ENCODE peak calls at places on chromosome 2, in six cellular contexts. One of them, this sample, is unnamed.

GRCh38 chr2:222315443-222316121 is 16.8 kb upstream of the PAX3 start:
- DNase-seq in endothelial cell of umbilical vein: no peak
- DNase-seq in neural progenitor cell: no peak
- DNase-seq in body of pancreas: no peak
- DNase-seq in fibroblast of pulmonary artery: no peak
- DNase-seq in Peyer's patch: no peak
- DNase-seq in this sample: no peak

GRCh38 chr2:11901351-11902069 is 155.1 kb downstream of the LPIN1 start:
- DNase-seq in neural progenitor cell: no peak
- DNase-seq in body of pancreas: no peak
- DNase-seq in Peyer's patch: no peak
- DNase-seq in fibroblast of pulmonary artery: no peak
- DNase-seq in endothelial cell of umbilical vein: no peak
- DNase-seq in this sample: no peak

GRCh38 chr2:53473762-53474161 is 293.8 kb upstream of the CHAC2 start:
- DNase-seq in fibroblast of pulmonary artery: no peak
- DNase-seq in neural progenitor cell: no peak
- DNase-seq in body of pancreas: peak; percentile 35
- DNase-seq in Peyer's patch: no peak
- DNase-seq in endothelial cell of umbilical vein: no peak
- DNase-seq in this sample: no peak

GRCh38 chr2:197205590-197206215 is 104.9 kb downstream of the ANKRD44 start:
- DNase-seq in endothelial cell of umbilical vein: no peak
- DNase-seq in fibroblast of pulmonary artery: no peak
- DNase-seq in Peyer's patch: peak; percentile 77
- DNase-seq in neural progenitor cell: no peak
- DNase-seq in body of pancreas: no peak
- DNase-seq in this sample: peak; percentile 57

GRCh38 chr2:223068036-223068435 is 16.0 kb downstream of the KCNE4 start:
- DNase-seq in Peyer's patch: no peak
- DNase-seq in fibroblast of pulmonary artery: no peak
- DNase-seq in body of pancreas: no peak
- DNase-seq in endothelial cell of umbilical vein: no peak
- DNase-seq in neural progenitor cell: no peak
- DNase-seq in this sample: no peak

GRCh38 chr2:199932312-199932855 is 21.3 kb downstream of the C2orf69 start:
- DNase-seq in Peyer's patch: no peak
- DNase-seq in body of pancreas: no peak
- DNase-seq in endothelial cell of umbilical vein: no peak
- DNase-seq in neural progenitor cell: no peak
- DNase-seq in fibroblast of pulmonary artery: no peak
- DNase-seq in this sample: no peak

GRCh38 chr2:70703900-70704549 is 64.0 kb downstream of the ADD2 start:
- DNase-seq in Peyer's patch: peak; percentile 26
- DNase-seq in neural progenitor cell: peak; percentile 19
- DNase-seq in fibroblast of pulmonary artery: peak; percentile 78
- DNase-seq in endothelial cell of umbilical vein: no peak
- DNase-seq in body of pancreas: peak; percentile 11
- DNase-seq in this sample: no peak

GRCh38 chr2:216115224-216115582 is 6.1 kb downstream of the XRCC5 start:
- DNase-seq in Peyer's patch: no peak
- DNase-seq in fibroblast of pulmonary artery: peak; percentile 28
- DNase-seq in neural progenitor cell: peak; percentile 34
- DNase-seq in body of pancreas: no peak
- DNase-seq in endothelial cell of umbilical vein: no peak
- DNase-seq in this sample: no peak

GRCh38 chr2:13581471-13581870 is 864.7 kb downstream of the TRIB2 start:
- DNase-seq in body of pancreas: peak; percentile 8
- DNase-seq in neural progenitor cell: peak; percentile 4
- DNase-seq in Peyer's patch: no peak
- DNase-seq in endothelial cell of umbilical vein: no peak
- DNase-seq in fibroblast of pulmonary artery: no peak
- DNase-seq in this sample: no peak

GRCh38 chr2:144523606-144524131 is 3.8 kb upstream of the ZEB2 start:
- DNase-seq in endothelial cell of umbilical vein: peak; percentile 36
- DNase-seq in body of pancreas: no peak
- DNase-seq in neural progenitor cell: peak; percentile 51
- DNase-seq in fibroblast of pulmonary artery: no peak
- DNase-seq in Peyer's patch: no peak
- DNase-seq in this sample: no peak

GRCh38 chr2:43566461-43566729 is 29.4 kb downstream of the THADA start:
- DNase-seq in Peyer's patch: no peak
- DNase-seq in fibroblast of pulmonary artery: no peak
- DNase-seq in endothelial cell of umbilical vein: no peak
- DNase-seq in neural progenitor cell: no peak
- DNase-seq in body of pancreas: no peak
- DNase-seq in this sample: no peak

GRCh38 chr2:147171961-147172360 is 672.9 kb upstream of the ACVR2A start:
- DNase-seq in fibroblast of pulmonary artery: no peak
- DNase-seq in body of pancreas: no peak
- DNase-seq in endothelial cell of umbilical vein: no peak
- DNase-seq in neural progenitor cell: no peak
- DNase-seq in Peyer's patch: no peak
- DNase-seq in this sample: no peak

GRCh38 chr2:184206045-184206444 is 392.3 kb upstream of the ZNF804A start:
- DNase-seq in neural progenitor cell: no peak
- DNase-seq in endothelial cell of umbilical vein: no peak
- DNase-seq in body of pancreas: no peak
- DNase-seq in Peyer's patch: no peak
- DNase-seq in fibroblast of pulmonary artery: no peak
- DNase-seq in this sample: no peak

GRCh38 chr2:72117029-72117428 is 30.6 kb downstream of the CYP26B1 start:
- DNase-seq in fibroblast of pulmonary artery: no peak
- DNase-seq in body of pancreas: no peak
- DNase-seq in Peyer's patch: no peak
- DNase-seq in neural progenitor cell: no peak
- DNase-seq in endothelial cell of umbilical vein: no peak
- DNase-seq in this sample: no peak

GRCh38 chr2:72114693-72115051 is 33.0 kb downstream of the CYP26B1 start:
- DNase-seq in body of pancreas: no peak
- DNase-seq in fibroblast of pulmonary artery: no peak
- DNase-seq in endothelial cell of umbilical vein: no peak
- DNase-seq in neural progenitor cell: no peak
- DNase-seq in Peyer's patch: no peak
- DNase-seq in this sample: no peak

GRCh38 chr2:72117718-72118117 is 29.9 kb downstream of the CYP26B1 start:
- DNase-seq in body of pancreas: no peak
- DNase-seq in neural progenitor cell: no peak
- DNase-seq in endothelial cell of umbilical vein: no peak
- DNase-seq in fibroblast of pulmonary artery: no peak
- DNase-seq in Peyer's patch: no peak
- DNase-seq in this sample: no peak

GRCh38 chr2:72115361-72116080 is 32.1 kb downstream of the CYP26B1 start:
- DNase-seq in fibroblast of pulmonary artery: peak; percentile 69
- DNase-seq in body of pancreas: no peak
- DNase-seq in neural progenitor cell: no peak
- DNase-seq in endothelial cell of umbilical vein: peak; percentile 86
- DNase-seq in Peyer's patch: no peak
- DNase-seq in this sample: no peak

GRCh38 chr2:72116081-72116533 is 31.6 kb downstream of the CYP26B1 start:
- DNase-seq in body of pancreas: no peak
- DNase-seq in fibroblast of pulmonary artery: no peak
- DNase-seq in Peyer's patch: no peak
- DNase-seq in endothelial cell of umbilical vein: no peak
- DNase-seq in neural progenitor cell: no peak
- DNase-seq in this sample: no peak
- TF ChIP-seq CTCF in body of pancreas: no peak
- TF ChIP-seq CTCF in fibroblast of pulmonary artery: peak; percentile 34
- TF ChIP-seq CTCF in Peyer's patch: no peak
- TF ChIP-seq CTCF in endothelial cell of umbilical vein: peak; percentile 34
- TF ChIP-seq CTCF in neural progenitor cell: peak; percentile 34
- TF ChIP-seq CTCF in this sample: no peak

GRCh38 chr2:172865422-172865821 is 129.8 kb downstream of the RAPGEF4 start:
- DNase-seq in fibroblast of pulmonary artery: peak; percentile 13
- DNase-seq in neural progenitor cell: no peak
- DNase-seq in Peyer's patch: no peak
- DNase-seq in endothelial cell of umbilical vein: no peak
- DNase-seq in body of pancreas: peak; percentile 39
- DNase-seq in this sample: no peak
- TF ChIP-seq CTCF in fibroblast of pulmonary artery: peak; percentile 34
- TF ChIP-seq CTCF in neural progenitor cell: peak; percentile 44
- TF ChIP-seq CTCF in Peyer's patch: no peak
- TF ChIP-seq CTCF in endothelial cell of umbilical vein: no peak
- TF ChIP-seq CTCF in body of pancreas: peak; percentile 32
- TF ChIP-seq CTCF in this sample: no peak

DNA sequence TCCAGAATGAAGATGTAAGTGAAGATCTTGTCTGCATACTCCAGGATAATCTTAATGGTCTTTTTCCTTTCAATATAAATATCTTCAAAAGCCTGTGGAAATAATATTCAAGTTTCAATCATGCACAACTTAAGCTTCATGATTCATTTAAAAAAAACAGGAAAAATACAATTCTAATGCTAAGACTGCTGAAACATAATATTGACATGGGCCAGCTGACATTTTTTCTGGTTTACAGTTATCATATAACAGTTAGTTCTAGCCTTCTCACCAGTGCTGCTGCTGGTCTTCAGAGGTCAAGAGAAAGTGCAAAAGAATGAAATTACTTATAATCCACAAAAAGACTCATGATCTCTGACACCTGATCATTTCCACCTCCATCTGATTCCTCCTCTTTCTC is 110.4 kb upstream of the SCN1A start:
- DNase-seq in body of pancreas: no peak
- DNase-seq in fibroblast of pulmonary artery: no peak
- DNase-seq in Peyer's patch: no peak
- DNase-seq in endothelial cell of umbilical vein: peak; percentile 55
- DNase-seq in neural progenitor cell: no peak
- DNase-seq in this sample: no peak
- TF ChIP-seq CTCF in body of pancreas: no peak
- TF ChIP-seq CTCF in fibroblast of pulmonary artery: no peak
- TF ChIP-seq CTCF in Peyer's patch: no peak
- TF ChIP-seq CTCF in endothelial cell of umbilical vein: no peak
- TF ChIP-seq CTCF in neural progenitor cell: no peak
- TF ChIP-seq CTCF in this sample: no peak

GRCh38 chr2:111618953-111619902 is 264.8 kb downstream of the ANAPC1 start:
- DNase-seq in fibroblast of pulmonary artery: peak; percentile 59
- DNase-seq in Peyer's patch: no peak
- DNase-seq in body of pancreas: no peak
- DNase-seq in neural progenitor cell: peak; percentile 17
- DNase-seq in endothelial cell of umbilical vein: no peak
- DNase-seq in this sample: peak; percentile 45
- TF ChIP-seq CTCF in fibroblast of pulmonary artery: peak; percentile 42
- TF ChIP-seq CTCF in Peyer's patch: no peak
- TF ChIP-seq CTCF in body of pancreas: no peak
- TF ChIP-seq CTCF in neural progenitor cell: peak; percentile 34
- TF ChIP-seq CTCF in endothelial cell of umbilical vein: no peak
- TF ChIP-seq CTCF in this sample: no peak

GRCh38 chr2:20168048-20168726 is 56.7 kb downstream of the SDC1 start:
- DNase-seq in fibroblast of pulmonary artery: no peak
- DNase-seq in Peyer's patch: no peak
- DNase-seq in body of pancreas: no peak
- DNase-seq in neural progenitor cell: no peak
- DNase-seq in endothelial cell of umbilical vein: no peak
- DNase-seq in this sample: no peak

GRCh38 chr2:20169796-20170467 is 55.0 kb downstream of the SDC1 start:
- DNase-seq in fibroblast of pulmonary artery: peak; percentile 29
- DNase-seq in Peyer's patch: peak; percentile 37
- DNase-seq in body of pancreas: no peak
- DNase-seq in endothelial cell of umbilical vein: no peak
- DNase-seq in neural progenitor cell: peak; percentile 53
- DNase-seq in this sample: no peak

GRCh38 chr2:20167356-20167755 is 57.6 kb downstream of the SDC1 start:
- DNase-seq in Peyer's patch: no peak
- DNase-seq in fibroblast of pulmonary artery: no peak
- DNase-seq in body of pancreas: no peak
- DNase-seq in neural progenitor cell: no peak
- DNase-seq in endothelial cell of umbilical vein: no peak
- DNase-seq in this sample: no peak

GRCh38 chr2:20170646-20171250 is 54.2 kb downstream of the SDC1 start:
- DNase-seq in Peyer's patch: peak; percentile 37
- DNase-seq in endothelial cell of umbilical vein: no peak
- DNase-seq in neural progenitor cell: no peak
- DNase-seq in fibroblast of pulmonary artery: no peak
- DNase-seq in body of pancreas: no peak
- DNase-seq in this sample: no peak

GRCh38 chr2:20168727-20169696 is 55.9 kb downstream of the SDC1 start:
- DNase-seq in Peyer's patch: peak; percentile 18
- DNase-seq in body of pancreas: no peak
- DNase-seq in fibroblast of pulmonary artery: no peak
- DNase-seq in neural progenitor cell: no peak
- DNase-seq in endothelial cell of umbilical vein: no peak
- DNase-seq in this sample: no peak
- TF ChIP-seq CTCF in Peyer's patch: no peak
- TF ChIP-seq CTCF in body of pancreas: no peak
- TF ChIP-seq CTCF in fibroblast of pulmonary artery: no peak
- TF ChIP-seq CTCF in neural progenitor cell: no peak
- TF ChIP-seq CTCF in endothelial cell of umbilical vein: no peak
- TF ChIP-seq CTCF in this sample: no peak

GRCh38 chr2:36326286-36326685 is 29.3 kb upstream of the CRIM1 start:
- DNase-seq in body of pancreas: no peak
- DNase-seq in fibroblast of pulmonary artery: no peak
- DNase-seq in Peyer's patch: no peak
- DNase-seq in neural progenitor cell: no peak
- DNase-seq in endothelial cell of umbilical vein: no peak
- DNase-seq in this sample: no peak

GRCh38 chr2:36318547-36318946 is 37.0 kb upstream of the CRIM1 start:
- DNase-seq in endothelial cell of umbilical vein: no peak
- DNase-seq in fibroblast of pulmonary artery: peak; percentile 17
- DNase-seq in neural progenitor cell: no peak
- DNase-seq in body of pancreas: no peak
- DNase-seq in Peyer's patch: no peak
- DNase-seq in this sample: no peak

DNA sequence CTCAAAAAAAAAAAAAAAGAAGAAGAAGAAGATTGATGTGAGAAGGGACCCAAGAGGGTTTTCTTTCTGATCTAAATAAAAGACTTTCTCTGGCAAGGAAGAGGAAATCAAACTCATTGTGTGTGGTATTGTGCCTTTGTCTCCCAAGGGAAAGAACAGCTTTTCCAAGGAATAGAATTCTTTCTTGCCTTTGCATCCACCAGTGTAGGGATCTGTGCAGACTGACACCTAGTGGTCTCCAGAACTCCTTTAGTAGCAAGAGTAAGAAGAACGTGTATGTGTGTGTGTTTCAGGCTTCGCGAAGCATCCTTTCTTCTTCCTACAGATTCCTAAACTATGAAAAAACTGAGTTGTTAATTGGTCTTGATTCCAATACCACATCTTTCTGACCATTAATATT is 33.5 kb upstream of the CRIM1 start:
- DNase-seq in Peyer's patch: no peak
- DNase-seq in body of pancreas: no peak
- DNase-seq in fibroblast of pulmonary artery: peak; percentile 78
- DNase-seq in neural progenitor cell: peak; percentile 65
- DNase-seq in endothelial cell of umbilical vein: peak; percentile 70
- DNase-seq in this sample: no peak
- TF ChIP-seq CTCF in Peyer's patch: no peak
- TF ChIP-seq CTCF in body of pancreas: peak; percentile 28
- TF ChIP-seq CTCF in fibroblast of pulmonary artery: peak; percentile 83
- TF ChIP-seq CTCF in neural progenitor cell: peak; percentile 66
- TF ChIP-seq CTCF in endothelial cell of umbilical vein: peak; percentile 28
- TF ChIP-seq CTCF in this sample: no peak

DNA sequence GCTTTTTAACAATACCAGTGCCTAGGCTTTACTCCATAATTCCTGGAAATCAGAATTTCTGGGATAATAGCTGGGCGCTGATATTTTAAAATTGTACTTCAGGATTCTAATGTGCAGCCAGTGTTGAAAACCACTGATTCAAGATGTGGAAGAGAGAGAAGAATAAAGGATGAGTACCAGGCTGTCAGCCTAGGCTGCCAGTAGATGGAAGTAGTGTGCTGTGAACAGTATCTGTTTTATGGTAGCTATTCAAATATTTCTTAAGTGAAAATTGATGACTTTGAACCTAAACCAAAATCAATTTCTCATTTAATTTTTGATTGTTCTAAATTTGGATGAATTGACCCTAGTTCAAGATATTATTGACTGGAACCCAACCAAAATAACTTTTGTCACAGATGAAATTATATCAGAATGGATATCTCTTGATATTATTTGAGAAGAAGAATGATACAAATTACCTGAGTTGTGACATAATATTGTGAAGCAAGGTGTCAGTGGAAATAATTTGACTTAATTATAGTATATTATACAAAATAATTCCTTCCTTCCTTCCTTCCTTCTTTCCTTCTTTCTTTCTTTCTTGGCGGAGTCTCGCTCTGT is 88.0 kb downstream of the COMMD1 start:
- DNase-seq in neural progenitor cell: peak; percentile 55
- DNase-seq in body of pancreas: peak; percentile 29
- DNase-seq in fibroblast of pulmonary artery: peak; percentile 72
- DNase-seq in Peyer's patch: no peak
- DNase-seq in endothelial cell of umbilical vein: peak; percentile 72
- DNase-seq in this sample: no peak
- TF ChIP-seq CTCF in neural progenitor cell: peak; percentile 75
- TF ChIP-seq CTCF in body of pancreas: peak; percentile 56
- TF ChIP-seq CTCF in fibroblast of pulmonary artery: peak; percentile 77
- TF ChIP-seq CTCF in Peyer's patch: peak; percentile 36
- TF ChIP-seq CTCF in endothelial cell of umbilical vein: peak; percentile 50
- TF ChIP-seq CTCF in this sample: peak; percentile 40

This sample was measured in natural killer cell.